ENCODE peak calls at places on chromosomes 1 and 21, in four cellular contexts. One of them, this sample, is unnamed.

GRCh38 chr1:33583567-33583966 is 111.1 kb downstream of the ZSCAN20 start:
- DNase-seq in HCT116: no peak
- DNase-seq in left ventricle myocardium inferior: no peak
- DNase-seq in fibroblast of the aortic adventitia: no peak
- DNase-seq in this sample: no peak

GRCh38 chr1:160884091-160884490 is 889 bp downstream of the ITLN1 start:
- DNase-seq in HCT116: no peak
- DNase-seq in left ventricle myocardium inferior: no peak
- DNase-seq in fibroblast of the aortic adventitia: no peak
- DNase-seq in this sample: no peak

GRCh38 chr1:168210312-168210711 is 15.5 kb upstream of the SFT2D2 start:
- DNase-seq in HCT116: no peak
- DNase-seq in left ventricle myocardium inferior: no peak
- DNase-seq in fibroblast of the aortic adventitia: no peak
- DNase-seq in this sample: no peak

GRCh38 chr21:30044447-30045064 is 104.8 kb upstream of the GRIK1 start:
- DNase-seq in HCT116: no peak
- DNase-seq in left ventricle myocardium inferior: no peak
- DNase-seq in fibroblast of the aortic adventitia: peak
- DNase-seq in this sample: peak

GRCh38 chr1:91791691-91792392 is 94.1 kb downstream of the TGFBR3 start:
- DNase-seq in HCT116: no peak
- DNase-seq in left ventricle myocardium inferior: no peak
- DNase-seq in fibroblast of the aortic adventitia: no peak
- DNase-seq in this sample: no peak

GRCh38 chr1:108211014-108211413 is 10.9 kb upstream of the SLC25A24 start:
- DNase-seq in HCT116: no peak
- DNase-seq in left ventricle myocardium inferior: no peak
- DNase-seq in fibroblast of the aortic adventitia: no peak
- DNase-seq in this sample: no peak

GRCh38 chr1:109802136-109802900 is 38.6 kb upstream of the EPS8L3 start:
- DNase-seq in HCT116: no peak
- DNase-seq in left ventricle myocardium inferior: no peak
- DNase-seq in fibroblast of the aortic adventitia: no peak
- DNase-seq in this sample: no peak

GRCh38 chr1:11731719-11732283 is 4.1 kb upstream of the AGTRAP start:
- DNase-seq in HCT116: no peak
- DNase-seq in left ventricle myocardium inferior: peak
- DNase-seq in fibroblast of the aortic adventitia: peak
- DNase-seq in this sample: no peak

GRCh38 chr1:59714966-59715365 is 99.8 kb upstream of the HOOK1 start:
- DNase-seq in HCT116: no peak
- DNase-seq in left ventricle myocardium inferior: no peak
- DNase-seq in fibroblast of the aortic adventitia: no peak
- DNase-seq in this sample: no peak

GRCh38 chr1:183898001-183898396 is 93.1 kb downstream of the RGL1 start:
- DNase-seq in HCT116: no peak
- DNase-seq in left ventricle myocardium inferior: no peak
- DNase-seq in fibroblast of the aortic adventitia: no peak
- DNase-seq in this sample: no peak

GRCh38 chr1:29327223-29327935 is 91.1 kb downstream of the PTPRU start:
- DNase-seq in HCT116: no peak
- DNase-seq in left ventricle myocardium inferior: no peak
- DNase-seq in fibroblast of the aortic adventitia: no peak
- DNase-seq in this sample: no peak

GRCh38 chr1:104804147-104804546 is 1054.4 kb downstream of the AMY1C start:
- DNase-seq in HCT116: no peak
- DNase-seq in left ventricle myocardium inferior: no peak
- DNase-seq in fibroblast of the aortic adventitia: no peak
- DNase-seq in this sample: no peak
- TF ChIP-seq CTCF in HCT116: no peak
- TF ChIP-seq CTCF in left ventricle myocardium inferior: no peak
- TF ChIP-seq CTCF in fibroblast of the aortic adventitia: no peak
- TF ChIP-seq CTCF in this sample: no peak

GRCh38 chr1:54488065-54488750 is 59.8 kb upstream of the ACOT11 start:
- DNase-seq in HCT116: peak
- DNase-seq in left ventricle myocardium inferior: peak
- DNase-seq in fibroblast of the aortic adventitia: peak
- DNase-seq in this sample: peak
- TF ChIP-seq CTCF in HCT116: no peak
- TF ChIP-seq CTCF in left ventricle myocardium inferior: no peak
- TF ChIP-seq CTCF in fibroblast of the aortic adventitia: peak
- TF ChIP-seq CTCF in this sample: no peak

DNA sequence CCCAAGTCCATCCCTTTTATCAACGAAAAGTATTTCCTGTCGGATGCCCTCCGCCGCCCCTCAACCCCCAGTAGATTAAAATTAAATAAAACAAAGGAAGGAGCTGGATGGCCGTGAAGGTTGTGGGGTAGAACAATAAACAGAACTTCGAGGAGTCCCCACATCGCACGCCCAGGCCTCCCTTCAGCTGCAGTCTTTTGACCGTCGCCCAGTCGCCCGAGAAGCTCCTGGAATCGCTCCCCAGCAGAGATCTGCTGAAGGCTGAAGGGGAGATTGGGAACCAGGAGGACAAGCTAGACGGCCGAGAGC is 905 bp downstream of the BARHL2 start:
- DNase-seq in HCT116: no peak
- DNase-seq in left ventricle myocardium inferior: no peak
- DNase-seq in fibroblast of the aortic adventitia: no peak
- DNase-seq in this sample: no peak
- TF ChIP-seq CTCF in HCT116: no peak
- TF ChIP-seq CTCF in left ventricle myocardium inferior: no peak
- TF ChIP-seq CTCF in fibroblast of the aortic adventitia: no peak
- TF ChIP-seq CTCF in this sample: no peak

GRCh38 chr21:14120091-14120734 is 90.5 kb downstream of the LIPI start:
- DNase-seq in HCT116: no peak
- DNase-seq in left ventricle myocardium inferior: no peak
- DNase-seq in fibroblast of the aortic adventitia: no peak
- DNase-seq in this sample: no peak
- TF ChIP-seq CTCF in HCT116: peak
- TF ChIP-seq CTCF in left ventricle myocardium inferior: peak
- TF ChIP-seq CTCF in fibroblast of the aortic adventitia: peak
- TF ChIP-seq CTCF in this sample: peak

GRCh38 chr21:36424592-36424991 is 39.4 kb downstream of the CHAF1B start:
- DNase-seq in HCT116: no peak
- DNase-seq in left ventricle myocardium inferior: no peak
- DNase-seq in fibroblast of the aortic adventitia: no peak
- DNase-seq in this sample: no peak

GRCh38 chr21:36419996-36420395 is 34.8 kb downstream of the CHAF1B start:
- DNase-seq in HCT116: peak
- DNase-seq in left ventricle myocardium inferior: peak
- DNase-seq in fibroblast of the aortic adventitia: peak
- DNase-seq in this sample: peak

GRCh38 chr21:36420571-36421339 is 35.6 kb downstream of the CHAF1B start:
- DNase-seq in HCT116: no peak
- DNase-seq in left ventricle myocardium inferior: no peak
- DNase-seq in fibroblast of the aortic adventitia: no peak
- DNase-seq in this sample: no peak

GRCh38 chr21:36423772-36424433 is 38.7 kb downstream of the CHAF1B start:
- DNase-seq in HCT116: no peak
- DNase-seq in left ventricle myocardium inferior: no peak
- DNase-seq in fibroblast of the aortic adventitia: no peak
- DNase-seq in this sample: no peak

GRCh38 chr21:36422279-36423098 is 37.3 kb downstream of the CHAF1B start:
- DNase-seq in HCT116: peak
- DNase-seq in left ventricle myocardium inferior: peak
- DNase-seq in fibroblast of the aortic adventitia: peak
- DNase-seq in this sample: peak
- TF ChIP-seq CTCF in HCT116: peak
- TF ChIP-seq CTCF in left ventricle myocardium inferior: peak
- TF ChIP-seq CTCF in fibroblast of the aortic adventitia: peak
- TF ChIP-seq CTCF in this sample: peak

GRCh38 chr1:234585333-234586055 is 24.5 kb downstream of the IRF2BP2 start:
- DNase-seq in HCT116: no peak
- DNase-seq in left ventricle myocardium inferior: no peak
- DNase-seq in fibroblast of the aortic adventitia: peak
- DNase-seq in this sample: no peak

GRCh38 chr1:234584926-234585325 is 25.1 kb downstream of the IRF2BP2 start:
- DNase-seq in HCT116: no peak
- DNase-seq in left ventricle myocardium inferior: no peak
- DNase-seq in fibroblast of the aortic adventitia: no peak
- DNase-seq in this sample: no peak

GRCh38 chr1:234582626-234583354 is 27.2 kb downstream of the IRF2BP2 start:
- DNase-seq in HCT116: no peak
- DNase-seq in left ventricle myocardium inferior: no peak
- DNase-seq in fibroblast of the aortic adventitia: no peak
- DNase-seq in this sample: no peak

GRCh38 chr1:234584431-234584805 is 25.6 kb downstream of the IRF2BP2 start:
- DNase-seq in HCT116: no peak
- DNase-seq in left ventricle myocardium inferior: no peak
- DNase-seq in fibroblast of the aortic adventitia: no peak
- DNase-seq in this sample: no peak

GRCh38 chr1:234583755-234584430 is 26.1 kb downstream of the IRF2BP2 start:
- DNase-seq in HCT116: no peak
- DNase-seq in left ventricle myocardium inferior: no peak
- DNase-seq in fibroblast of the aortic adventitia: no peak
- DNase-seq in this sample: no peak
- TF ChIP-seq CTCF in HCT116: no peak
- TF ChIP-seq CTCF in left ventricle myocardium inferior: no peak
- TF ChIP-seq CTCF in fibroblast of the aortic adventitia: no peak
- TF ChIP-seq CTCF in this sample: no peak

DNA sequence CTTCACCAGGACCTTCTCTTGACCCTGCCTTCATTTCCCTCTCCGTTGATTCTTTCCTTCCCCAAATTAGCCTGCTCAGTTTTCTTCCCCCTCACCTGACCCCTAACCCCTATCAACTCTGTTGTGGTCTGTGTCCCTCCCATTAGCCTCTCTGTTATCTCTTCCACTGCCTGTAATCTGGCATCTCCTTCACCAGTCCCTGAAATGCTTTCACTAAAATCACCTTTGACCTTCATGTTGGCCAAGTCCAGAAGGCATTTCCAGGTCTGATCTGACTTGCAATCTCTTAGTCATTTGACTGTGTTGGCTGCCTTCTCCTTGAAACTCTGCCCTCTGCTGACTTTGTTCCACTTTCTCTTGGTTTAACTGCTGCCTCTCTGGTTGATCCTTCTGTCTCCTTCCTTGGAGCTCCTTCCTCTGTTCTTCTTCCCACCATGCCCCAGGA is 28.2 kb downstream of the ATP8B2 start:
- DNase-seq in HCT116: peak
- DNase-seq in left ventricle myocardium inferior: no peak
- DNase-seq in fibroblast of the aortic adventitia: peak
- DNase-seq in this sample: no peak
- TF ChIP-seq CTCF in HCT116: peak
- TF ChIP-seq CTCF in left ventricle myocardium inferior: no peak
- TF ChIP-seq CTCF in fibroblast of the aortic adventitia: peak
- TF ChIP-seq CTCF in this sample: no peak

DNA sequence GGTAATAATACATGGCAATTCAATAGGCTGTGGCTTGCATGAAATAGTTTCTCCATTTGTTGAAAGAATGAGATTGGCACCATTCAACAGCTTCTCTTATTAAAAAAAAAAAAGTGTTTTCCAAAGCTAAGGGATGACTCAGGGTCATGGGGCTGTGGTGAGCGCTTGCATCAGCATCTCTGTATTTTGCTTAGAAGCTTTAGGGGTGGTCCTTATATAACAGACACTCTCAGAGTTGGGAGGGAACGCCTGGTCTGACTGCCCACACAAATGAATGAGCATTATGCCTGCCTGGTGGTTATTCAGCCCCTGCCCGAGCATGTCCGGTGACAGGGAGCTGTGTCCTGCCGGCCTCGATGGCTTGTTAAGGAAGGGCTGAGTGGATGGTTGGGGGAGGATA is 110.7 kb downstream of the CNIH3 start:
- DNase-seq in HCT116: no peak
- DNase-seq in left ventricle myocardium inferior: no peak
- DNase-seq in fibroblast of the aortic adventitia: peak
- DNase-seq in this sample: no peak
- TF ChIP-seq CTCF in HCT116: no peak
- TF ChIP-seq CTCF in left ventricle myocardium inferior: no peak
- TF ChIP-seq CTCF in fibroblast of the aortic adventitia: no peak
- TF ChIP-seq CTCF in this sample: no peak